ENCODE peak calls at places on chromosome 10, in five cellular contexts. H is H9, J is neuronal stem cell, B is H1, E is trophoblast cell. G is an unnamed sample.

GRCh38 chr10:114181971-114182370 is 2.8 kb downstream of the TDRD1 start:
- DNase-seq in H (no peak), J (no peak), B (no peak), E (peak; percentile 53), G (no peak)

GRCh38 chr10:369441-370221 is 234.4 kb downstream of the ZMYND11 start:
- DNase-seq in H (no peak), J (no peak), B (no peak), E (no peak), G (peak; percentile 42)

GRCh38 chr10:63837043-63837442 is 315.8 kb downstream of the REEP3 start:
- DNase-seq in H (no peak), J (no peak), B (no peak), E (no peak), G (no peak)

GRCh38 chr10:30758341-30758740 is 128.8 kb upstream of the LYZL2 start:
- DNase-seq in H (no peak), J (no peak), B (no peak), E (peak; percentile 15), G (no peak)

GRCh38 chr10:110141185-110141584 is 66.2 kb upstream of the MXI1 start:
- DNase-seq in H (no peak), J (no peak), B (no peak), E (no peak), G (peak; percentile 44)

GRCh38 chr10:128178319-128178937 is 52.2 kb upstream of the MKI67 start:
- DNase-seq in H (peak; percentile 82), J (peak; percentile 9), B (peak; percentile 39), E (peak; percentile 41), G (peak; percentile 12)

GRCh38 chr10:102835007-102835482 is 2.2 kb downstream of the CYP17A1 start:
- DNase-seq in H (peak; percentile 86), J (peak; percentile 81), B (peak; percentile 62), E (peak; percentile 89), G (peak; percentile 80)

GRCh38 chr10:126124923-126125322 is 228.6 kb downstream of the FANK1 start:
- DNase-seq in H (no peak), J (no peak), B (no peak), E (peak; percentile 49), G (no peak)

GRCh38 chr10:123472606-123473005 is 193.5 kb upstream of the GPR26 start:
- DNase-seq in H (peak; percentile 62), J (peak; percentile 18), B (no peak), E (no peak), G (no peak)

GRCh38 chr10:72821606-72822005 is 71.9 kb upstream of the OIT3 start:
- DNase-seq in H (no peak), J (no peak), B (no peak), E (no peak), G (no peak)

GRCh38 chr10:28839600-28840007 is 162.3 kb downstream of the BAMBI start:
- DNase-seq in H (no peak), J (no peak), B (no peak), E (peak; percentile 63), G (peak; percentile 90)

GRCh38 chr10:116470071-116470470 is 42.4 kb downstream of the PNLIPRP3 start:
- DNase-seq in H (no peak), J (no peak), B (no peak), E (peak; percentile 81), G (no peak)

GRCh38 chr10:86644412-86645110 is 9.8 kb upstream of the OPN4 start:
- DNase-seq in H (peak; percentile 51), J (no peak), B (no peak), E (no peak), G (peak; percentile 38)

GRCh38 chr10:122786269-122786668 is 59.4 kb downstream of the CUZD1 start:
- DNase-seq in H (peak; percentile 61), J (peak; percentile 62), B (no peak), E (peak; percentile 39), G (no peak)

GRCh38 chr10:4802711-4803487 is 23.1 kb upstream of the AKR1E2 start:
- DNase-seq in H (no peak), J (no peak), B (no peak), E (no peak), G (no peak)

GRCh38 chr10:18325410-18325809 is 185.2 kb downstream of the CACNB2 start:
- DNase-seq in H (no peak), J (no peak), B (no peak), E (no peak), G (no peak)

GRCh38 chr10:114638874-114639625 is 19.0 kb downstream of the ABLIM1 start:
- DNase-seq in H (no peak), J (no peak), B (no peak), E (peak; percentile 16), G (peak; percentile 50)

DNA sequence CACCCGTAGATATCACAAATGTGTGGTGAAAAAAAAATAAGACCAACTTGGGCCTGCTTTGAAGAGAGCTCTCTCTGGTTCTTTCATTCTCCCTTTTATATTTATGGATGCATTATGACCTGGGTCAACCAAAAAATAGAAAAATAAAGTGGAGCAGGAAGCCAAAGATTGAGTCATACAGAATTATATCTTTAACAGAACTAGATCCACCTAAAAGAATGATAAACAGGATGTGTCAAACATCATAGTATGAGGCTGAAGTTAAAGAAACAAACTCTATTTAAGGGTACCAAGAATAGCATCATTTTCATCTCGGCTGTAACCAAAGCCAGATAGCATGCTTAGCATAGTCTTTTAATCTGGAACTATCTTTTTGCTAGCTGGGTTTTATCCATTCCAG is 28.8 kb upstream of the NMT2 start:
- DNase-seq in H (no peak), J (no peak), B (no peak), E (no peak), G (no peak)
- H2AK5ac ChIP-seq in H (no peak overlapping the region), J (no peak overlapping the region), B (no peak overlapping the region), E (no peak overlapping the region), G (no peak overlapping the region)

GRCh38 chr10:76560338-76560737 is 1077.3 kb downstream of the KCNMA1 start:
- DNase-seq in H (no peak), J (no peak), B (no peak), E (no peak), G (no peak)

GRCh38 chr10:76558996-76559888 is 1078.4 kb downstream of the KCNMA1 start:
- DNase-seq in H (no peak), J (no peak), B (no peak), E (no peak), G (peak; percentile 82)

GRCh38 chr10:76563286-76563685 is 1074.3 kb downstream of the KCNMA1 start:
- DNase-seq in H (no peak), J (no peak), B (no peak), E (no peak), G (no peak)

GRCh38 chr10:76558586-76558985 is 1079.0 kb downstream of the KCNMA1 start:
- DNase-seq in H (no peak), J (no peak), B (no peak), E (no peak), G (peak; percentile 72)

GRCh38 chr10:76559889-76560215 is 1077.8 kb downstream of the KCNMA1 start:
- DNase-seq in H (no peak), J (no peak), B (no peak), E (no peak), G (peak; percentile 63)
- H2BK12ac ChIP-seq in H (no peak overlapping the region), J (no peak overlapping the region), B (no peak overlapping the region), E (no peak overlapping the region), G (peak overlapping the region; percentile 71)

GRCh38 chr10:52318822-52319464 is 4.9 kb downstream of the DKK1 start:
- DNase-seq in H (no peak), J (no peak), B (no peak), E (peak; percentile 92), G (peak; percentile 89)

GRCh38 chr10:52318136-52318810 is 4.2 kb downstream of the DKK1 start:
- DNase-seq in H (no peak), J (no peak), B (no peak), E (no peak), G (peak; percentile 47)

GRCh38 chr10:52322941-52323340 is 8.9 kb downstream of the DKK1 start:
- DNase-seq in H (no peak), J (no peak), B (no peak), E (peak; percentile 24), G (no peak)

GRCh38 chr10:52322323-52322722 is 8.2 kb downstream of the DKK1 start:
- DNase-seq in H (no peak), J (no peak), B (no peak), E (no peak), G (no peak)

GRCh38 chr10:52319926-52320325 is 5.8 kb downstream of the DKK1 start:
- DNase-seq in H (no peak), J (no peak), B (no peak), E (no peak), G (peak; percentile 19)
- H3K18ac ChIP-seq in H (no peak overlapping the region), J (no peak overlapping the region), B (no peak overlapping the region), E (no peak overlapping the region), G (no peak overlapping the region)

GRCh38 chr10:34711500-34711899 is 103.6 kb downstream of the PARD3 start:
- DNase-seq in H (no peak), J (no peak), B (no peak), E (no peak), G (peak; percentile 70)
- H2AK5ac ChIP-seq in H (no peak overlapping the region), J (no peak overlapping the region), B (no peak overlapping the region), E (no peak overlapping the region), G (no peak overlapping the region)